ENCODE peak calls at places on chromosomes 16 and 17, in seven cellular contexts. S is stimulated activated CD4-positive, alpha-beta T cell treated with anti-CD3 and anti-CD28 coated beads, TNF-alpha, amount 100 ng/mL, for 48 hours; A is memory B cell; W is T-helper 2 cell; P is NCI-H1436; D is OCI-M1; G is NCI-H1417 treated with DMSO at 0.1 percent for 48 hours. V is an unnamed sample.

GRCh38 chr17:72826602-72827001 is 265.9 kb downstream of the SLC39A11 start:
- DNase-seq in S (no peak), A (no peak), W (no peak), P (no peak), D (no peak), G (no peak), V (no peak)

GRCh38 chr16:49788936-49789335 is 67.0 kb downstream of the ZNF423 start:
- DNase-seq in S (no peak), A (no peak), W (no peak), P (no peak), D (no peak), G (no peak), V (no peak)

GRCh38 chr17:49442051-49442450 is 27.4 kb upstream of the PHB1 start:
- DNase-seq in S (no peak), A (no peak), W (no peak), P (peak), D (no peak), G (no peak), V (no peak)

GRCh38 chr17:17021194-17021863 is 20.9 kb upstream of the MPRIP start:
- DNase-seq in S (no peak), A (no peak), W (no peak), P (no peak), D (peak), G (no peak), V (no peak)

GRCh38 chr17:37608369-37609169 is 649 bp downstream of the SYNRG start:
- DNase-seq in S (no peak), A (peak), W (peak), P (peak), D (peak), G (peak), V (no peak)

GRCh38 chr16:78973041-78973440 is 627.5 kb downstream of the MAF start:
- DNase-seq in S (no peak), A (no peak), W (no peak), P (no peak), D (no peak), G (no peak), V (no peak)

GRCh38 chr17:79835470-79835899 is 3.8 kb downstream of the CBX4 start:
- DNase-seq in S (no peak), A (no peak), W (no peak), P (no peak), D (no peak), G (no peak), V (no peak)

GRCh38 chr17:44350733-44351226 is 5.7 kb downstream of the GRN start:
- DNase-seq in S (peak), A (peak), W (peak), P (peak), D (peak), G (no peak), V (peak)

GRCh38 chr16:70754874-70755600 is 45.9 kb downstream of the VAC14 start:
- DNase-seq in S (no peak), A (no peak), W (no peak), P (no peak), D (no peak), G (no peak), V (no peak)

GRCh38 chr17:5272313-5272712 is 9.8 kb upstream of the RABEP1 start:
- DNase-seq in S (peak), A (no peak), W (no peak), P (no peak), D (no peak), G (no peak), V (no peak)

GRCh38 chr17:78429618-78429995 is 51.2 kb downstream of the PGS1 start:
- DNase-seq in S (no peak), A (no peak), W (no peak), P (no peak), D (no peak), G (no peak), V (no peak)

GRCh38 chr17:69433093-69433492 is 18.6 kb downstream of the MAP2K6 start:
- DNase-seq in S (no peak), A (no peak), W (no peak), P (no peak), D (no peak), G (no peak), V (no peak)

GRCh38 chr16:83992624-83993023 is 24.6 kb downstream of the NECAB2 start:
- DNase-seq in S (no peak), A (no peak), W (no peak), P (no peak), D (peak), G (no peak), V (no peak)

GRCh38 chr17:1026599-1026975 is 29.7 kb downstream of the TIMM22 start:
- DNase-seq in S (no peak), A (no peak), W (no peak), P (no peak), D (no peak), G (no peak), V (no peak)

GRCh38 chr16:52497067-52497816 is 49.7 kb downstream of the TOX3 start:
- DNase-seq in S (no peak), A (no peak), W (no peak), P (peak), D (no peak), G (peak), V (no peak)

GRCh38 chr17:13538841-13539411 is 62.8 kb downstream of the HS3ST3A1 start:
- DNase-seq in S (no peak), A (no peak), W (no peak), P (no peak), D (no peak), G (no peak), V (no peak)

GRCh38 chr16:72094266-72094610 is 591 bp downstream of the DHX38 start:
- DNase-seq in S (peak), A (peak), W (no peak), P (no peak), D (peak), G (no peak), V (no peak)

GRCh38 chr16:21158208-21159110 is at the start of gene LDAF1:
- DNase-seq in S (peak), A (peak), W (peak), P (peak), D (peak), G (no peak), V (peak)

GRCh38 chr17:3963214-3964201 is 729 bp downstream of the ATP2A3 start:
- DNase-seq in S (peak), A (peak), W (peak), P (no peak), D (peak), G (no peak), V (peak)

GRCh38 chr16:67961551-67961957 is 6.9 kb downstream of the SLC12A4 start:
- DNase-seq in S (no peak), A (no peak), W (no peak), P (peak), D (no peak), G (peak), V (no peak)

GRCh38 chr16:30184430-30185140 is 1.2 kb downstream of the CORO1A start:
- DNase-seq in S (peak), A (no peak), W (no peak), P (peak), D (peak), G (peak), V (peak)

GRCh38 chr17:6681176-6681575 is 29.6 kb downstream of the C17orf100 start:
- DNase-seq in S (no peak), A (no peak), W (no peak), P (no peak), D (no peak), G (no peak), V (no peak)

GRCh38 chr16:57689772-57690558 is 4.6 kb upstream of the DRC7 start:
- DNase-seq in S (no peak), A (peak), W (no peak), P (no peak), D (peak), G (no peak), V (no peak)

GRCh38 chr17:17019891-17020456 is 22.3 kb upstream of the MPRIP start:
- DNase-seq in S (no peak), A (no peak), W (no peak), P (no peak), D (no peak), G (no peak), V (no peak)

GRCh38 chr17:8137645-8138342 is 13.9 kb upstream of the HES7 start:
- DNase-seq in S (no peak), A (no peak), W (no peak), P (no peak), D (no peak), G (no peak), V (no peak)

GRCh38 chr16:2056681-2057407 is 9.1 kb downstream of the TSC2 start:
- DNase-seq in S (no peak), A (no peak), W (no peak), P (no peak), D (no peak), G (no peak), V (no peak)

GRCh38 chr17:73900516-73900915 is 256.3 kb upstream of the SDK2 start:
- DNase-seq in S (no peak), A (no peak), W (no peak), P (no peak), D (no peak), G (no peak), V (no peak)

GRCh38 chr16:88713568-88714419 is 7.5 kb downstream of the CTU2 start:
- DNase-seq in S (no peak), A (no peak), W (no peak), P (no peak), D (no peak), G (no peak), V (no peak)

GRCh38 chr16:84136331-84137125 is 8.4 kb downstream of the HSDL1 start:
- DNase-seq in S (no peak), A (no peak), W (no peak), P (no peak), D (no peak), G (no peak), V (no peak)

GRCh38 chr17:64774888-64775600 is 112.9 kb upstream of the SMURF2 start:
- DNase-seq in S (no peak), A (no peak), W (no peak), P (no peak), D (no peak), G (no peak), V (no peak)

GRCh38 chr17:1787301-1787902 is 25.5 kb downstream of the SERPINF1 start:
- DNase-seq in S (no peak), A (no peak), W (no peak), P (no peak), D (no peak), G (no peak), V (no peak)

GRCh38 chr17:82134101-82134500 is 36.1 kb upstream of the FASN start:
- DNase-seq in S (no peak), A (no peak), W (no peak), P (no peak), D (no peak), G (no peak), V (no peak)

GRCh38 chr16:74275031-74275636 is 21.5 kb upstream of the PSMD7 start:
- DNase-seq in S (no peak), A (no peak), W (no peak), P (peak), D (peak), G (no peak), V (no peak)

GRCh38 chr17:58970966-58971575 is 135.6 kb downstream of the TRIM37 start:
- DNase-seq in S (no peak), A (no peak), W (no peak), P (no peak), D (no peak), G (no peak), V (no peak)

V was measured in activated CD4-positive, CD25-positive, alpha-beta regulatory T cell treated with anti-CD3 and anti-CD28 coated beads, Interleukin-2, amount 50 U/mL, for 72 hours.